ENCODE peak calls at places on chromosomes 6 and 20, in ten cellular contexts. R is mesenchymal stem cell, L is cardiac fibroblast, Z is fibroblast of the aortic adventitia, K is body of pancreas, J is IMR-90, B is Peyer's patch, D is SJSA1, I is AG04450, O is WERI-Rb-1. V is an unnamed sample.
A peak's percentile ranks its signal among the peaks of the same experiment; 100 is the strongest.

GRCh38 chr20:48945840-48946514 is 24.5 kb downstream of the ARFGEF2 start:
- DNase-seq in R (peak; percentile 84), L (peak; percentile 46), Z (no peak), K (peak; percentile 72), J (peak; percentile 45), B (no peak), D (peak; percentile 46), I (no peak), O (no peak), V (peak; percentile 82)

GRCh38 chr6:45791600-45792168 is 224.0 kb downstream of the CLIC5 start:
- DNase-seq in R (peak; percentile 37), L (peak; percentile 78), Z (peak; percentile 58), K (no peak), J (peak; percentile 52), B (no peak), D (peak; percentile 66), I (peak; percentile 20), O (no peak), V (no peak)

GRCh38 chr6:89352329-89353117 is at the start of gene UBE2J1:
- DNase-seq in R (peak; percentile 95), L (peak; percentile 95), Z (peak; percentile 92), K (peak; percentile 95), J (peak; percentile 94), B (peak; percentile 78), D (peak; percentile 89), I (peak; percentile 77), O (peak; percentile 85), V (peak; percentile 96)

GRCh38 chr6:1762203-1762602 is 152.5 kb downstream of the FOXC1 start:
- DNase-seq in R (no peak), L (no peak), Z (no peak), K (no peak), J (no peak), B (no peak), D (no peak), I (no peak), O (no peak), V (no peak)

GRCh38 chr6:28335564-28336283 is at the start of gene ZSCAN31:
- DNase-seq in R (peak; percentile 99), L (peak; percentile 99), Z (peak; percentile 98), K (peak; percentile 99), J (peak; percentile 99), B (peak; percentile 90), D (peak; percentile 97), I (peak; percentile 98), O (peak; percentile 98), V (peak; percentile 97)

GRCh38 chr20:41510224-41510623 is 108.0 kb downstream of the CHD6 start:
- DNase-seq in R (no peak), L (no peak), Z (no peak), K (no peak), J (no peak), B (no peak), D (no peak), I (no peak), O (no peak), V (no peak)

GRCh38 chr20:11544029-11544678 is 373.5 kb upstream of the BTBD3 start:
- DNase-seq in R (peak; percentile 69), L (peak; percentile 85), Z (peak; percentile 86), K (peak; percentile 25), J (peak; percentile 75), B (no peak), D (peak; percentile 78), I (peak; percentile 37), O (peak; percentile 24), V (peak; percentile 84)

GRCh38 chr6:41939848-41940758 is 1.5 kb downstream of the CCND3 start:
- DNase-seq in R (peak; percentile 64), L (peak; percentile 53), Z (peak; percentile 48), K (peak; percentile 16), J (peak; percentile 34), B (no peak), D (no peak), I (no peak), O (peak; percentile 75), V (peak; percentile 77)

GRCh38 chr6:109260126-109260525 is 122.1 kb downstream of the CD164 start:
- DNase-seq in R (no peak), L (peak; percentile 58), Z (peak; percentile 39), K (no peak), J (peak; percentile 61), B (no peak), D (peak; percentile 4), I (peak; percentile 8), O (no peak), V (no peak)

GRCh38 chr6:41209976-41210375 is 9.0 kb upstream of the TREML2 start:
- DNase-seq in R (no peak), L (no peak), Z (no peak), K (no peak), J (no peak), B (no peak), D (no peak), I (no peak), O (no peak), V (no peak)

GRCh38 chr6:37917568-37917967 is 98.0 kb downstream of the ZFAND3 start:
- DNase-seq in R (no peak), L (no peak), Z (no peak), K (no peak), J (no peak), B (no peak), D (no peak), I (no peak), O (no peak), V (no peak)

GRCh38 chr6:26172496-26172958 is 85.3 kb downstream of the HFE start:
- DNase-seq in R (peak; percentile 77), L (peak; percentile 59), Z (peak; percentile 59), K (peak; percentile 21), J (peak; percentile 46), B (peak; percentile 44), D (peak; percentile 78), I (no peak), O (no peak), V (no peak)

GRCh38 chr6:153145591-153145990 is 14.5 kb upstream of the RGS17 start:
- DNase-seq in R (no peak), L (no peak), Z (no peak), K (no peak), J (no peak), B (no peak), D (no peak), I (no peak), O (no peak), V (no peak)

DNA sequence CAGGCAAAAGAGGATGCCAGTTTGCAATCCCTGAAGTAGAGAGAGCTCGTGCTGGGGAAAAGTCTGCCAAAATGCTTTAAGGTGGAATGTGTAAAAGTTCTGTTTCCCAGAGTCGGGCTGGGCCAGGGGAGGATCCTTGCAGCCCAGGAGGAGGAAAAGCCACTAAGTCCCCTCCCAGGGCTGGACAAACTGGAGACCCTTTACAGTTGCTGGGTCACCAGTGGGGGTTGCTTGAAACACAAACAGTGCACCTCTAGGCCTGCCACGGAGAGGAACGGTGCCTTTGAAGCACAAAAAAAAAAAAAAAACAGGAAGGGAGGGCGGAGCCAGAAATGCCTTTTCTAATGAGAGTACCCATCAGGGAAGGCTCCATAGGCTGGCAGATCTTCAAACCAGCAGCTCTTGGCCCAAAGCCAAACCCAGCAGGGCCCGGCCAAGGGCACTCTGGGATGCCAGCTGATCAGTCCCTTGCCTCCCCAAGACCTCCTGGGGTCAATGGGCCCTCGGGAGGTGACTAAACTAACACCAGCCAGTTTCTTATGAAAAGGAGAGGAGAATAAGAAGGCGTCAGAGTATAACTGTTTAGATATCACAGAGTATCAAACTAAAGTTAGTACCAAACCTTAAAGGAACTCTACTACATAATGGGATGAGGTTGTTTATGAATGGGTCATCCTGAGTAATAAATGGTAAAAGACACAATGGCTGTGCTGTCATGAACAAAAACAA is 23.7 kb downstream of the HLA-A start:
- DNase-seq in R (peak; percentile 45), L (peak; percentile 53), Z (peak; percentile 51), K (peak; percentile 91), J (peak; percentile 57), B (peak; percentile 69), D (peak; percentile 84), I (no peak), O (no peak), V (peak; percentile 91)
- H3K4me3 ChIP-seq in R (peak overlapping the region; percentile 75), L (peak overlapping the region; percentile 55), Z (peak overlapping the region; percentile 42), K (no peak overlapping the region), J (peak overlapping the region; percentile 8), B (peak overlapping the region; percentile 24), D (peak overlapping the region; percentile 31), I (peak overlapping the region; percentile 56), O (no peak overlapping the region), V (no peak overlapping the region)

DNA sequence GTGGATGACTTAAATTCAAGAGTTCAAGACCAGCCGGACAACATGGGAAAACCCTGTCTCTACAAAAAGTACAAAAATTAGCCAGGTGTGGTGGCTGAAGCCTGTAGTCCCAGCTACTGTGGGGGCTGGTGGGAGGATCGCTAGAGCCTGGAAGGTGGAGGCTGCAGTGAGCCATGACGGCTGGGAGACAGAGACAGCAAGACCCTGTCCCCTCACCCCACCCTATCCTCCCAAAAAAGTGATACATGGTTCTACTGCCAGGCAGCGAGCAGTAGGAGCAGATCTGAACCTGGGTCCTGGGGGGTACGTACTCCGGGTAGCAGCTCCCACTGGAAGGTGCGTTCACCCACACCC is 2.2 kb downstream of the PSMA7 start:
- DNase-seq in R (no peak), L (no peak), Z (no peak), K (no peak), J (no peak), B (no peak), D (no peak), I (no peak), O (no peak), V (no peak)
- H3K4me3 ChIP-seq in R (peak overlapping the region; percentile 93), L (peak overlapping the region; percentile 81), Z (peak overlapping the region; percentile 68), K (no peak overlapping the region), J (no peak overlapping the region), B (no peak overlapping the region), D (no peak overlapping the region), I (peak overlapping the region; percentile 69), O (no peak overlapping the region), V (no peak overlapping the region)

GRCh38 chr6:32638521-32639219 is 1.5 kb downstream of the HLA-DQA1 start:
- DNase-seq in R (no peak), L (no peak), Z (no peak), K (no peak), J (no peak), B (no peak), D (no peak), I (no peak), O (no peak), V (no peak)

GRCh38 chr6:32637219-32637880 is at the start of gene HLA-DQA1:
- DNase-seq in R (no peak), L (no peak), Z (no peak), K (no peak), J (no peak), B (peak; percentile 75), D (no peak), I (no peak), O (no peak), V (no peak)

GRCh38 chr6:32635526-32636123 is 1.6 kb upstream of the HLA-DQA1 start:
- DNase-seq in R (no peak), L (no peak), Z (no peak), K (no peak), J (no peak), B (no peak), D (no peak), I (no peak), O (no peak), V (no peak)

GRCh38 chr6:32639440-32640394 is 2.5 kb downstream of the HLA-DQA1 start:
- DNase-seq in R (no peak), L (no peak), Z (no peak), K (no peak), J (no peak), B (no peak), D (no peak), I (no peak), O (no peak), V (no peak)

GRCh38 chr6:32637883-32638282 is 677 bp downstream of the HLA-DQA1 start:
- DNase-seq in R (no peak), L (no peak), Z (no peak), K (no peak), J (no peak), B (no peak), D (no peak), I (no peak), O (no peak), V (no peak)
- H3K4me3 ChIP-seq in R (no peak overlapping the region), L (no peak overlapping the region), Z (no peak overlapping the region), K (no peak overlapping the region), J (no peak overlapping the region), B (no peak overlapping the region), D (no peak overlapping the region), I (no peak overlapping the region), O (no peak overlapping the region), V (no peak overlapping the region)

GRCh38 chr6:87788141-87788540 is 86.1 kb upstream of the AKIRIN2 start:
- DNase-seq in R (no peak), L (no peak), Z (no peak), K (no peak), J (no peak), B (no peak), D (no peak), I (no peak), O (no peak), V (no peak)
- H3K4me3 ChIP-seq in R (no peak overlapping the region), L (no peak overlapping the region), Z (no peak overlapping the region), K (no peak overlapping the region), J (no peak overlapping the region), B (no peak overlapping the region), D (no peak overlapping the region), I (no peak overlapping the region), O (no peak overlapping the region), V (no peak overlapping the region)